ENCODE peak calls at places on chromosomes 4 and X, in eight cellular contexts. One of them, this sample, is unnamed.

GRCh38 chrX:16828126-16828908 is 41.8 kb downstream of the RBBP7 start:
- DNase-seq in stimulated activated CD4-positive, alpha-beta T cell treated with anti-CD3 and anti-CD28 coated beads, Interleukin-2, amount 100 ng/mL, for 48 hours: no peak
- DNase-seq in astrocyte of the spinal cord: peak; percentile 88
- DNase-seq in Karpas-422: no peak
- DNase-seq in lower leg skin: no peak
- DNase-seq in NCI-H774: no peak
- DNase-seq in stimulated activated CD8-positive, alpha-beta memory T cell treated with anti-CD3 and anti-CD28 coated beads, Interleukin-7, amount 100 ng/mL, for 24 hours: no peak
- DNase-seq in T-helper 2 cell: no peak
- DNase-seq in this sample: no peak

GRCh38 chrX:42567268-42567667 is 210.7 kb downstream of the PPP1R2C start:
- DNase-seq in stimulated activated CD4-positive, alpha-beta T cell treated with anti-CD3 and anti-CD28 coated beads, Interleukin-2, amount 100 ng/mL, for 48 hours: no peak
- DNase-seq in Karpas-422: no peak
- DNase-seq in NCI-H774: no peak
- DNase-seq in stimulated activated CD8-positive, alpha-beta memory T cell treated with anti-CD3 and anti-CD28 coated beads, Interleukin-7, amount 100 ng/mL, for 24 hours: no peak
- DNase-seq in T-helper 2 cell: no peak
- DNase-seq in astrocyte of the spinal cord: peak; percentile 12
- DNase-seq in lower leg skin: no peak
- DNase-seq in this sample: no peak

GRCh38 chr4:106264331-106264728 is 51.7 kb downstream of the TBCK start:
- DNase-seq in stimulated activated CD8-positive, alpha-beta memory T cell treated with anti-CD3 and anti-CD28 coated beads, Interleukin-7, amount 100 ng/mL, for 24 hours: no peak
- DNase-seq in stimulated activated CD4-positive, alpha-beta T cell treated with anti-CD3 and anti-CD28 coated beads, Interleukin-2, amount 100 ng/mL, for 48 hours: no peak
- DNase-seq in lower leg skin: no peak
- DNase-seq in T-helper 2 cell: no peak
- DNase-seq in Karpas-422: no peak
- DNase-seq in NCI-H774: no peak
- DNase-seq in astrocyte of the spinal cord: no peak
- DNase-seq in this sample: no peak

GRCh38 chrX:39115166-39115565 is 313.9 kb downstream of the MID1IP1 start:
- DNase-seq in NCI-H774: no peak
- DNase-seq in T-helper 2 cell: no peak
- DNase-seq in stimulated activated CD8-positive, alpha-beta memory T cell treated with anti-CD3 and anti-CD28 coated beads, Interleukin-7, amount 100 ng/mL, for 24 hours: no peak
- DNase-seq in lower leg skin: no peak
- DNase-seq in astrocyte of the spinal cord: no peak
- DNase-seq in stimulated activated CD4-positive, alpha-beta T cell treated with anti-CD3 and anti-CD28 coated beads, Interleukin-2, amount 100 ng/mL, for 48 hours: no peak
- DNase-seq in Karpas-422: no peak
- DNase-seq in this sample: no peak

GRCh38 chrX:70128071-70128470 is 5.2 kb upstream of the IGBP1 start:
- DNase-seq in Karpas-422: no peak
- DNase-seq in T-helper 2 cell: no peak
- DNase-seq in stimulated activated CD4-positive, alpha-beta T cell treated with anti-CD3 and anti-CD28 coated beads, Interleukin-2, amount 100 ng/mL, for 48 hours: no peak
- DNase-seq in stimulated activated CD8-positive, alpha-beta memory T cell treated with anti-CD3 and anti-CD28 coated beads, Interleukin-7, amount 100 ng/mL, for 24 hours: no peak
- DNase-seq in astrocyte of the spinal cord: no peak
- DNase-seq in NCI-H774: no peak
- DNase-seq in lower leg skin: no peak
- DNase-seq in this sample: peak; percentile 46

GRCh38 chr4:59455751-59456150 is 1744.4 kb upstream of the ADGRL3 start:
- DNase-seq in lower leg skin: no peak
- DNase-seq in NCI-H774: no peak
- DNase-seq in Karpas-422: no peak
- DNase-seq in stimulated activated CD8-positive, alpha-beta memory T cell treated with anti-CD3 and anti-CD28 coated beads, Interleukin-7, amount 100 ng/mL, for 24 hours: no peak
- DNase-seq in T-helper 2 cell: no peak
- DNase-seq in astrocyte of the spinal cord: peak; percentile 26
- DNase-seq in stimulated activated CD4-positive, alpha-beta T cell treated with anti-CD3 and anti-CD28 coated beads, Interleukin-2, amount 100 ng/mL, for 48 hours: no peak
- DNase-seq in this sample: no peak

GRCh38 chr4:140718240-140718639 is 37.9 kb downstream of the TBC1D9 start:
- DNase-seq in astrocyte of the spinal cord: peak; percentile 73
- DNase-seq in lower leg skin: no peak
- DNase-seq in stimulated activated CD8-positive, alpha-beta memory T cell treated with anti-CD3 and anti-CD28 coated beads, Interleukin-7, amount 100 ng/mL, for 24 hours: no peak
- DNase-seq in stimulated activated CD4-positive, alpha-beta T cell treated with anti-CD3 and anti-CD28 coated beads, Interleukin-2, amount 100 ng/mL, for 48 hours: no peak
- DNase-seq in Karpas-422: no peak
- DNase-seq in NCI-H774: no peak
- DNase-seq in T-helper 2 cell: no peak
- DNase-seq in this sample: no peak

GRCh38 chr4:103400405-103400804 is 202.3 kb upstream of the CENPE start:
- DNase-seq in Karpas-422: no peak
- DNase-seq in stimulated activated CD4-positive, alpha-beta T cell treated with anti-CD3 and anti-CD28 coated beads, Interleukin-2, amount 100 ng/mL, for 48 hours: no peak
- DNase-seq in stimulated activated CD8-positive, alpha-beta memory T cell treated with anti-CD3 and anti-CD28 coated beads, Interleukin-7, amount 100 ng/mL, for 24 hours: no peak
- DNase-seq in NCI-H774: no peak
- DNase-seq in astrocyte of the spinal cord: peak; percentile 30
- DNase-seq in lower leg skin: no peak
- DNase-seq in T-helper 2 cell: no peak
- DNase-seq in this sample: no peak

GRCh38 chrX:12970691-12971202 is 4.2 kb upstream of the TMSB4X start:
- DNase-seq in stimulated activated CD4-positive, alpha-beta T cell treated with anti-CD3 and anti-CD28 coated beads, Interleukin-2, amount 100 ng/mL, for 48 hours: no peak
- DNase-seq in lower leg skin: no peak
- DNase-seq in astrocyte of the spinal cord: peak; percentile 74
- DNase-seq in T-helper 2 cell: peak; percentile 38
- DNase-seq in NCI-H774: no peak
- DNase-seq in stimulated activated CD8-positive, alpha-beta memory T cell treated with anti-CD3 and anti-CD28 coated beads, Interleukin-7, amount 100 ng/mL, for 24 hours: no peak
- DNase-seq in Karpas-422: no peak
- DNase-seq in this sample: no peak

GRCh38 chr4:127549521-127549920 is 83.2 kb upstream of the INTU start:
- DNase-seq in NCI-H774: no peak
- DNase-seq in Karpas-422: no peak
- DNase-seq in stimulated activated CD8-positive, alpha-beta memory T cell treated with anti-CD3 and anti-CD28 coated beads, Interleukin-7, amount 100 ng/mL, for 24 hours: no peak
- DNase-seq in astrocyte of the spinal cord: no peak
- DNase-seq in T-helper 2 cell: no peak
- DNase-seq in lower leg skin: no peak
- DNase-seq in stimulated activated CD4-positive, alpha-beta T cell treated with anti-CD3 and anti-CD28 coated beads, Interleukin-2, amount 100 ng/mL, for 48 hours: no peak
- DNase-seq in this sample: no peak

GRCh38 chrX:112536544-112536943 is 143.2 kb downstream of the LHFPL1 start:
- DNase-seq in NCI-H774: no peak
- DNase-seq in astrocyte of the spinal cord: no peak
- DNase-seq in Karpas-422: no peak
- DNase-seq in stimulated activated CD4-positive, alpha-beta T cell treated with anti-CD3 and anti-CD28 coated beads, Interleukin-2, amount 100 ng/mL, for 48 hours: no peak
- DNase-seq in T-helper 2 cell: no peak
- DNase-seq in stimulated activated CD8-positive, alpha-beta memory T cell treated with anti-CD3 and anti-CD28 coated beads, Interleukin-7, amount 100 ng/mL, for 24 hours: no peak
- DNase-seq in lower leg skin: no peak
- DNase-seq in this sample: peak; percentile 44

GRCh38 chrX:138925330-138925729 is 213.8 kb upstream of the FGF13 start:
- DNase-seq in astrocyte of the spinal cord: peak; percentile 79
- DNase-seq in Karpas-422: no peak
- DNase-seq in T-helper 2 cell: no peak
- DNase-seq in stimulated activated CD4-positive, alpha-beta T cell treated with anti-CD3 and anti-CD28 coated beads, Interleukin-2, amount 100 ng/mL, for 48 hours: no peak
- DNase-seq in lower leg skin: peak; percentile 15
- DNase-seq in NCI-H774: no peak
- DNase-seq in stimulated activated CD8-positive, alpha-beta memory T cell treated with anti-CD3 and anti-CD28 coated beads, Interleukin-7, amount 100 ng/mL, for 24 hours: no peak
- DNase-seq in this sample: no peak

GRCh38 chrX:154321624-154322023 is 26.0 kb downstream of the TKTL1 start:
- DNase-seq in stimulated activated CD4-positive, alpha-beta T cell treated with anti-CD3 and anti-CD28 coated beads, Interleukin-2, amount 100 ng/mL, for 48 hours: no peak
- DNase-seq in astrocyte of the spinal cord: no peak
- DNase-seq in Karpas-422: no peak
- DNase-seq in T-helper 2 cell: no peak
- DNase-seq in NCI-H774: no peak
- DNase-seq in stimulated activated CD8-positive, alpha-beta memory T cell treated with anti-CD3 and anti-CD28 coated beads, Interleukin-7, amount 100 ng/mL, for 24 hours: no peak
- DNase-seq in lower leg skin: no peak
- DNase-seq in this sample: no peak

GRCh38 chr4:134722306-134722705 is 520.7 kb upstream of the PABPC4L start:
- DNase-seq in Karpas-422: no peak
- DNase-seq in stimulated activated CD4-positive, alpha-beta T cell treated with anti-CD3 and anti-CD28 coated beads, Interleukin-2, amount 100 ng/mL, for 48 hours: no peak
- DNase-seq in lower leg skin: no peak
- DNase-seq in NCI-H774: no peak
- DNase-seq in astrocyte of the spinal cord: no peak
- DNase-seq in T-helper 2 cell: no peak
- DNase-seq in stimulated activated CD8-positive, alpha-beta memory T cell treated with anti-CD3 and anti-CD28 coated beads, Interleukin-7, amount 100 ng/mL, for 24 hours: no peak
- DNase-seq in this sample: no peak

GRCh38 chr4:16448240-16448639 is 222.0 kb upstream of the TAPT1 start:
- DNase-seq in stimulated activated CD4-positive, alpha-beta T cell treated with anti-CD3 and anti-CD28 coated beads, Interleukin-2, amount 100 ng/mL, for 48 hours: no peak
- DNase-seq in NCI-H774: no peak
- DNase-seq in stimulated activated CD8-positive, alpha-beta memory T cell treated with anti-CD3 and anti-CD28 coated beads, Interleukin-7, amount 100 ng/mL, for 24 hours: no peak
- DNase-seq in T-helper 2 cell: no peak
- DNase-seq in lower leg skin: no peak
- DNase-seq in Karpas-422: no peak
- DNase-seq in astrocyte of the spinal cord: no peak
- DNase-seq in this sample: no peak

GRCh38 chrX:4547218-4547836 is 833.9 kb upstream of the PRKX start:
- DNase-seq in NCI-H774: peak; percentile 9
- DNase-seq in stimulated activated CD8-positive, alpha-beta memory T cell treated with anti-CD3 and anti-CD28 coated beads, Interleukin-7, amount 100 ng/mL, for 24 hours: no peak
- DNase-seq in Karpas-422: peak; percentile 86
- DNase-seq in stimulated activated CD4-positive, alpha-beta T cell treated with anti-CD3 and anti-CD28 coated beads, Interleukin-2, amount 100 ng/mL, for 48 hours: peak; percentile 29
- DNase-seq in lower leg skin: no peak
- DNase-seq in astrocyte of the spinal cord: peak; percentile 45
- DNase-seq in T-helper 2 cell: peak; percentile 2
- DNase-seq in this sample: peak; percentile 52

GRCh38 chrX:17032351-17032750 is 85.9 kb downstream of the REPS2 start:
- DNase-seq in T-helper 2 cell: no peak
- DNase-seq in Karpas-422: no peak
- DNase-seq in astrocyte of the spinal cord: peak; percentile 91
- DNase-seq in stimulated activated CD8-positive, alpha-beta memory T cell treated with anti-CD3 and anti-CD28 coated beads, Interleukin-7, amount 100 ng/mL, for 24 hours: no peak
- DNase-seq in lower leg skin: no peak
- DNase-seq in NCI-H774: no peak
- DNase-seq in stimulated activated CD4-positive, alpha-beta T cell treated with anti-CD3 and anti-CD28 coated beads, Interleukin-2, amount 100 ng/mL, for 48 hours: no peak
- DNase-seq in this sample: no peak

GRCh38 chr4:159685406-159686092 is 582.7 kb downstream of the RAPGEF2 start:
- DNase-seq in lower leg skin: no peak
- DNase-seq in stimulated activated CD8-positive, alpha-beta memory T cell treated with anti-CD3 and anti-CD28 coated beads, Interleukin-7, amount 100 ng/mL, for 24 hours: no peak
- DNase-seq in Karpas-422: no peak
- DNase-seq in NCI-H774: no peak
- DNase-seq in T-helper 2 cell: no peak
- DNase-seq in stimulated activated CD4-positive, alpha-beta T cell treated with anti-CD3 and anti-CD28 coated beads, Interleukin-2, amount 100 ng/mL, for 48 hours: no peak
- DNase-seq in astrocyte of the spinal cord: peak; percentile 77
- DNase-seq in this sample: no peak

GRCh38 chr4:100796333-100796732 is 278.5 kb upstream of the EMCN start:
- DNase-seq in Karpas-422: no peak
- DNase-seq in stimulated activated CD4-positive, alpha-beta T cell treated with anti-CD3 and anti-CD28 coated beads, Interleukin-2, amount 100 ng/mL, for 48 hours: no peak
- DNase-seq in astrocyte of the spinal cord: no peak
- DNase-seq in lower leg skin: no peak
- DNase-seq in NCI-H774: no peak
- DNase-seq in T-helper 2 cell: no peak
- DNase-seq in stimulated activated CD8-positive, alpha-beta memory T cell treated with anti-CD3 and anti-CD28 coated beads, Interleukin-7, amount 100 ng/mL, for 24 hours: no peak
- DNase-seq in this sample: no peak

GRCh38 chr4:54217642-54218486 is 11.2 kb upstream of the PDGFRA start:
- DNase-seq in NCI-H774: peak; percentile 80
- DNase-seq in stimulated activated CD8-positive, alpha-beta memory T cell treated with anti-CD3 and anti-CD28 coated beads, Interleukin-7, amount 100 ng/mL, for 24 hours: no peak
- DNase-seq in astrocyte of the spinal cord: peak; percentile 85
- DNase-seq in T-helper 2 cell: peak; percentile 22
- DNase-seq in Karpas-422: peak; percentile 91
- DNase-seq in stimulated activated CD4-positive, alpha-beta T cell treated with anti-CD3 and anti-CD28 coated beads, Interleukin-2, amount 100 ng/mL, for 48 hours: peak; percentile 50
- DNase-seq in lower leg skin: peak; percentile 91
- DNase-seq in this sample: no peak

GRCh38 chrX:79288723-79289122 is 78.4 kb downstream of the ITM2A start:
- DNase-seq in lower leg skin: no peak
- DNase-seq in Karpas-422: no peak
- DNase-seq in T-helper 2 cell: no peak
- DNase-seq in astrocyte of the spinal cord: no peak
- DNase-seq in NCI-H774: no peak
- DNase-seq in stimulated activated CD8-positive, alpha-beta memory T cell treated with anti-CD3 and anti-CD28 coated beads, Interleukin-7, amount 100 ng/mL, for 24 hours: no peak
- DNase-seq in stimulated activated CD4-positive, alpha-beta T cell treated with anti-CD3 and anti-CD28 coated beads, Interleukin-2, amount 100 ng/mL, for 48 hours: no peak
- DNase-seq in this sample: no peak

GRCh38 chrX:37580080-37580479 is 8.6 kb downstream of the LANCL3 start:
- DNase-seq in stimulated activated CD8-positive, alpha-beta memory T cell treated with anti-CD3 and anti-CD28 coated beads, Interleukin-7, amount 100 ng/mL, for 24 hours: no peak
- DNase-seq in astrocyte of the spinal cord: no peak
- DNase-seq in NCI-H774: no peak
- DNase-seq in Karpas-422: no peak
- DNase-seq in lower leg skin: no peak
- DNase-seq in T-helper 2 cell: no peak
- DNase-seq in stimulated activated CD4-positive, alpha-beta T cell treated with anti-CD3 and anti-CD28 coated beads, Interleukin-2, amount 100 ng/mL, for 48 hours: no peak
- DNase-seq in this sample: no peak

GRCh38 chr4:56038763-56039162 is 90.0 kb downstream of the CEP135 start:
- DNase-seq in stimulated activated CD4-positive, alpha-beta T cell treated with anti-CD3 and anti-CD28 coated beads, Interleukin-2, amount 100 ng/mL, for 48 hours: no peak
- DNase-seq in Karpas-422: no peak
- DNase-seq in NCI-H774: no peak
- DNase-seq in stimulated activated CD8-positive, alpha-beta memory T cell treated with anti-CD3 and anti-CD28 coated beads, Interleukin-7, amount 100 ng/mL, for 24 hours: no peak
- DNase-seq in lower leg skin: peak; percentile 14
- DNase-seq in T-helper 2 cell: no peak
- DNase-seq in astrocyte of the spinal cord: no peak
- DNase-seq in this sample: no peak

GRCh38 chr4:53705151-53705764 is 114.0 kb upstream of the LNX1 start:
- DNase-seq in NCI-H774: no peak
- DNase-seq in lower leg skin: no peak
- DNase-seq in stimulated activated CD4-positive, alpha-beta T cell treated with anti-CD3 and anti-CD28 coated beads, Interleukin-2, amount 100 ng/mL, for 48 hours: no peak
- DNase-seq in T-helper 2 cell: no peak
- DNase-seq in stimulated activated CD8-positive, alpha-beta memory T cell treated with anti-CD3 and anti-CD28 coated beads, Interleukin-7, amount 100 ng/mL, for 24 hours: no peak
- DNase-seq in astrocyte of the spinal cord: no peak
- DNase-seq in Karpas-422: no peak
- DNase-seq in this sample: no peak

GRCh38 chr4:45442466-45442865 is 681.4 kb downstream of the GABRG1 start:
- DNase-seq in Karpas-422: peak; percentile 58
- DNase-seq in stimulated activated CD8-positive, alpha-beta memory T cell treated with anti-CD3 and anti-CD28 coated beads, Interleukin-7, amount 100 ng/mL, for 24 hours: no peak
- DNase-seq in stimulated activated CD4-positive, alpha-beta T cell treated with anti-CD3 and anti-CD28 coated beads, Interleukin-2, amount 100 ng/mL, for 48 hours: no peak
- DNase-seq in astrocyte of the spinal cord: peak; percentile 18
- DNase-seq in lower leg skin: no peak
- DNase-seq in NCI-H774: no peak
- DNase-seq in T-helper 2 cell: no peak
- DNase-seq in this sample: no peak

GRCh38 chrX:131595120-131595519 is 51.2 kb downstream of the OR13H1 start:
- DNase-seq in astrocyte of the spinal cord: no peak
- DNase-seq in stimulated activated CD8-positive, alpha-beta memory T cell treated with anti-CD3 and anti-CD28 coated beads, Interleukin-7, amount 100 ng/mL, for 24 hours: no peak
- DNase-seq in NCI-H774: no peak
- DNase-seq in T-helper 2 cell: no peak
- DNase-seq in stimulated activated CD4-positive, alpha-beta T cell treated with anti-CD3 and anti-CD28 coated beads, Interleukin-2, amount 100 ng/mL, for 48 hours: no peak
- DNase-seq in Karpas-422: no peak
- DNase-seq in lower leg skin: no peak
- DNase-seq in this sample: no peak

GRCh38 chr4:139833131-139833930 is 167.7 kb downstream of the MGST2 start:
- DNase-seq in lower leg skin: no peak
- DNase-seq in stimulated activated CD8-positive, alpha-beta memory T cell treated with anti-CD3 and anti-CD28 coated beads, Interleukin-7, amount 100 ng/mL, for 24 hours: no peak
- DNase-seq in T-helper 2 cell: no peak
- DNase-seq in NCI-H774: no peak
- DNase-seq in astrocyte of the spinal cord: no peak
- DNase-seq in stimulated activated CD4-positive, alpha-beta T cell treated with anti-CD3 and anti-CD28 coated beads, Interleukin-2, amount 100 ng/mL, for 48 hours: no peak
- DNase-seq in Karpas-422: no peak
- DNase-seq in this sample: no peak

GRCh38 chr4:149203256-149204001 is 612.2 kb downstream of the IQCM start:
- DNase-seq in lower leg skin: no peak
- DNase-seq in astrocyte of the spinal cord: peak; percentile 4
- DNase-seq in T-helper 2 cell: no peak
- DNase-seq in stimulated activated CD4-positive, alpha-beta T cell treated with anti-CD3 and anti-CD28 coated beads, Interleukin-2, amount 100 ng/mL, for 48 hours: no peak
- DNase-seq in NCI-H774: no peak
- DNase-seq in Karpas-422: no peak
- DNase-seq in stimulated activated CD8-positive, alpha-beta memory T cell treated with anti-CD3 and anti-CD28 coated beads, Interleukin-7, amount 100 ng/mL, for 24 hours: no peak
- DNase-seq in this sample: no peak